ENCODE peak calls at places on chromosomes 6 and 20, in four cellular contexts. N is HepG2, W is K562, P is H1. C is an unnamed sample. For H3K4me1, the result is how much of the 10 kb centered on the place peaks cover.

GRCh38 chr6:133034509-133035206 is 206.5 kb upstream of the EYA4 start:
- DNase-seq in N (peak), W (no peak), P (no peak), C (no peak)

GRCh38 chr20:57930328-57930727 is 220.5 kb upstream of the PMEPA1 start:
- DNase-seq in N (no peak), W (no peak), P (no peak), C (no peak)

GRCh38 chr6:166598441-166599138 is 12.1 kb upstream of the RAMACL start:
- DNase-seq in N (no peak), W (no peak), P (no peak), C (no peak)

GRCh38 chr6:167501831-167502385 is 177.0 kb downstream of the TTLL2 start:
- DNase-seq in N (peak), W (peak), P (no peak), C (no peak)

GRCh38 chr20:19692685-19693119 is 65.4 kb upstream of the RIN2 start:
- DNase-seq in N (peak), W (peak), P (peak), C (no peak)

GRCh38 chr6:42100029-42100901 is 42.2 kb downstream of the C6orf132 start:
- DNase-seq in N (peak), W (peak), P (no peak), C (no peak)

GRCh38 chr6:25403150-25403549 is 124.0 kb downstream of the CARMIL1 start:
- DNase-seq in N (no peak), W (no peak), P (no peak), C (no peak)

GRCh38 chr6:167962717-167963116 is 34.8 kb upstream of the KIF25 start:
- DNase-seq in N (no peak), W (no peak), P (no peak), C (no peak)

GRCh38 chr6:64838726-64839125 is 868.3 kb downstream of the EYS start:
- DNase-seq in N (no peak), W (no peak), P (no peak), C (no peak)

GRCh38 chr6:48766349-48766748 is 655.4 kb upstream of the PTCHD4 start:
- DNase-seq in N (peak), W (no peak), P (no peak), C (no peak)

GRCh38 chr6:160919713-160920112 is 71.9 kb upstream of the MAP3K4 start:
- DNase-seq in N (peak), W (no peak), P (no peak), C (no peak)

GRCh38 chr20:50572922-50573777 is 63.0 kb downstream of the PTPN1 start:
- DNase-seq in N (no peak), W (no peak), P (no peak), C (no peak)

GRCh38 chr6:17580518-17581048 is 19.5 kb upstream of the FAM8A1 start:
- DNase-seq in N (no peak), W (no peak), P (no peak), C (no peak)

GRCh38 chr20:62887147-62887859 is 25.7 kb upstream of the TCFL5 start:
- DNase-seq in N (peak), W (peak), P (no peak), C (no peak)

GRCh38 chr6:142459267-142459666 is 157.5 kb downstream of the ADGRG6 start:
- DNase-seq in N (no peak), W (no peak), P (no peak), C (no peak)

GRCh38 chr20:37359331-37359730 is 13.4 kb downstream of the SRC start:
- DNase-seq in N (no peak), W (no peak), P (no peak), C (no peak)

GRCh38 chr20:16758459-16759160 is 10.5 kb downstream of the OTOR start:
- DNase-seq in N (no peak), W (no peak), P (no peak), C (no peak)

GRCh38 chr6:134529921-134530320 is 212.0 kb upstream of the SGK1 start:
- DNase-seq in N (peak), W (no peak), P (no peak), C (no peak)

GRCh38 chr20:4769328-4769727 is 47.6 kb downstream of the PRND start:
- DNase-seq in N (peak), W (no peak), P (no peak), C (no peak)

GRCh38 chr20:56903421-56903820 is 274.3 kb downstream of the TFAP2C start:
- DNase-seq in N (no peak), W (no peak), P (no peak), C (no peak)

GRCh38 chr6:142537612-142538478 is 236.0 kb downstream of the ADGRG6 start:
- DNase-seq in N (peak), W (peak), P (peak), C (no peak)

GRCh38 chr6:161677188-161677587 is 403.3 kb upstream of the AGPAT4 start:
- DNase-seq in N (no peak), W (no peak), P (no peak), C (no peak)

GRCh38 chr20:51076841-51077543 is 54.1 kb upstream of the KCNG1 start:
- DNase-seq in N (no peak), W (no peak), P (no peak), C (no peak)

GRCh38 chr6:116059713-116060571 is 749 bp downstream of the FRK start:
- DNase-seq in N (peak), W (peak), P (no peak), C (no peak)

GRCh38 chr6:144365176-144365710 is 80.1 kb downstream of the UTRN start:
- DNase-seq in N (no peak), W (no peak), P (no peak), C (no peak)

GRCh38 chr6:105794263-105794662 is 291.9 kb upstream of the PRDM1 start:
- DNase-seq in N (peak), W (no peak), P (peak), C (no peak)

GRCh38 chr20:10651227-10651990 is 22.4 kb downstream of the JAG1 start:
- DNase-seq in N (no peak), W (peak), P (no peak), C (peak)

GRCh38 chr6:52381249-52381648 is 19.3 kb downstream of the PAQR8 start:
- DNase-seq in N (no peak), W (no peak), P (no peak), C (no peak)

GRCh38 chr6:127022297-127022696 is 96.2 kb upstream of the RSPO3 start:
- DNase-seq in N (peak), W (no peak), P (no peak), C (no peak)

GRCh38 chr6:106446287-106446885 is 85.9 kb downstream of the CRYBG1 start:
- DNase-seq in N (no peak), W (no peak), P (no peak), C (no peak)

GRCh38 chr20:63360850-63361497 is at the start of gene CHRNA4:
- DNase-seq in N (no peak), W (no peak), P (peak), C (no peak)

GRCh38 chr20:50039706-50040431 is 57.1 kb downstream of the SNAI1 start:
- DNase-seq in N (no peak), W (no peak), P (no peak), C (no peak)

GRCh38 chr6:138645976-138646640 is 127.5 kb upstream of the CCDC28A start:
- DNase-seq in N (no peak), W (no peak), P (no peak), C (no peak)

GRCh38 chr6:138651491-138651890 is 122.1 kb upstream of the CCDC28A start:
- DNase-seq in N (no peak), W (no peak), P (no peak), C (no peak)

GRCh38 chr6:138647006-138647405 is 126.6 kb upstream of the CCDC28A start:
- DNase-seq in N (no peak), W (no peak), P (no peak), C (no peak)

GRCh38 chr6:138652824-138653223 is 120.7 kb upstream of the CCDC28A start:
- DNase-seq in N (no peak), W (no peak), P (no peak), C (no peak)

GRCh38 chr6:138648127-138648526 is 125.4 kb upstream of the CCDC28A start:
- DNase-seq in N (no peak), W (no peak), P (no peak), C (no peak)
- TF ChIP-seq POLR2AphosphoS5 in N (no peak), W (no peak), P (no peak), C (no peak)

GRCh38 chr6:159038914-159039884 is 5.6 kb downstream of the TAGAP start:
- DNase-seq in N (no peak), W (no peak), P (no peak), C (no peak)
- H3K4me1 ChIP-seq in N (under half), W (under half), P (under half), C (under half)

GRCh38 chr6:11613858-11614257 is 76.3 kb downstream of the TMEM170B start:
- DNase-seq in N (no peak), W (no peak), P (no peak), C (no peak)
- TF ChIP-seq EP300 in N (no peak), W (no peak), P (no peak), C (no peak)

DNA sequence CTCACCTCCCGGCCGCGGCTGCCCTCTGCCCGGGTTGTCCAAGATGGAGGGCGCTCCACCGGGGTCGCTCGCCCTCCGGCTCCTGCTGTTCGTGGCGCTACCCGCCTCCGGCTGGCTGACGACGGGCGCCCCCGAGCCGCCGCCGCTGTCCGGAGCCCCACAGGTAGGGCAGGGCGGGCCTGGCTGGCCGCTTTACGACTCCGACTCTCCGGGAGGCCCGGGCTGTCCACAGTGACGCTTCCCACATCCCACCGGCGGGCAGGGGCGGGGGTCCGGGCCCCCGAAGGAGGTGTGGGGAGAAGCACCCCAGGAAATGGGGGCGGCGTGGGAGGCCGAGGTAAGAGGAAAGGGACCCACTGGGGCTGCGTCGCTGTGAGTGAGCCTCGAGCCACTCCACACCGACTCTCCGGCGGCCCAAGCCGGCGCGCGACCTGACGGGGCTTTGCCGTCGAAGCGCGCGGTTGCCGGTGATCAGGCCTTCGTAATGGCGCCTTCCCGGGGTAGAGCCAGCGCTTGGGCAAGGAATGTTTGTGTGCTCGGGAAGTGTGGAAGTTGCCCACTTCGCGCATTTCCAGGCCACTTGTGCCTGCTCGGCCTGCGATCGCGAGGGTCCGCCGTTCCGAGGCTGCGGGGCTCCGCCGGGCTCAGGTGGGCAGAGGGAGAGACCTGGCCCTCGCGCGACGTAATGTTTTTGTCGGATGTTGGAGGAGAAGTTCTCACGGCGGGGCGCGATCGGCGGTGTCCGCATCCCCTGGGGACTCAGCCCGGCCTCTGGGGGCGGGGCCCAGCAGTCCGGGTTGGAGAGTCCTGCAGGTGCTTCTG is at the start of gene GINM1:
- DNase-seq in N (peak), W (peak), P (peak), C (peak)
- TF ChIP-seq POLR2AphosphoS5 in N (peak), W (peak), P (peak), C (no peak)

GRCh38 chr6:158022749-158023596 is 41.3 kb downstream of the SYNJ2 start:
- DNase-seq in N (no peak), W (no peak), P (no peak), C (no peak)

GRCh38 chr6:158024566-158025297 is 43.1 kb downstream of the SYNJ2 start:
- DNase-seq in N (no peak), W (peak), P (no peak), C (no peak)

GRCh38 chr6:158021376-158021775 is 39.7 kb downstream of the SYNJ2 start:
- DNase-seq in N (no peak), W (no peak), P (no peak), C (no peak)

GRCh38 chr6:158021814-158022748 is 40.4 kb downstream of the SYNJ2 start:
- DNase-seq in N (no peak), W (no peak), P (no peak), C (no peak)

DNA sequence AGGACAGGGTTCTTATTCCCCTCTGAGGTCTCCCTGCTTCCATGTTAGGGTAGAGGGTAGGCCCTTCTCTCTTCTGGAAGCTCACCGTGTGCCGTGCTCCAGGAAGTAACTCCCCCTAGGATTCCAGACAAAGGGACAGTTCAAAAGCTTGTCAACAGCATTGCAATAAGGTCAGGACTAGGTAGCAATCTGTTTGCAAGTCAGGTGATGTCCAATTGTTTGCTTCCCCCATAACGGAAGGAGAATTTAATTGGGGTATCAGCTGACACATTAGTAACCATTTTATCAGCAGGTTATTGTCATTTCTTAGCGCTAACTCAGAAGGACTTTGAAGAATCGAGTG is 41.9 kb downstream of the SYNJ2 start:
- DNase-seq in N (peak), W (no peak), P (no peak), C (no peak)
- H3K4me1 ChIP-seq in N (half or more), W (under half), P (under half), C (under half)

DNA sequence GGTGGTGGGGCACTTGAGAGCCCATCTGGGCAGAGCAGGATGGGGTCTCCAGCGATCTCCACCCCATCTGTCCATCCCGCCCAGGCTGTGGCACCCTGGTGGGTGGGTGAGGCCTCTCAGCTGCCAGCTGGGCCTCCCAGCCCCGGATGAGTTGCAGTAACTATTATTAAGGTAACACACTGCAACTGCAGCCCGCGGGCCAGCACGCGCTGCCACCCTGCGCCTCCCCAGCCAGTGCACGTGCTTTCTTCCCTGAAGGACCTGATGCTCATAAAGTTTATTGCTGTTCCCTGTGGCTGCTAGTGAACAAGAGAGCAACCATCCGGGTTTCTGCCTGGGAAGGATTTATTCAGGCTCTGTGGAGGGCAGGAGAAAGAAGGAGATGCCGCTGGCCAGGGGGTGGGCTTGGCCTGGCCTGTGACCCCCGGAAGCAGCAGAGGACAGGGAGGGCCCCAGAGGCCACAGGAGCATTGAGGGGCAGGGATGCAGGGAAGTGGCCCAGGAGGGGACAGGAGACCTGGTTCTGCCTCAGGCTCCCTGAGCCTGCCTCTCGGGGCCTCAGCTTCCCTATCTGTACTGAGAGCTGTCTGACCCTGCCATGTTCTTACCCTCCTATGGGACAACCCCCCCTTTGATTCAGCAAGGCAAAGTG is 1.7 kb downstream of the IP6K3 start:
- DNase-seq in N (no peak), W (no peak), P (peak), C (no peak)
- TF ChIP-seq EP300 in N (no peak), W (no peak), P (no peak), C (no peak)